ENCODE peak calls at places on chromosomes 16 and 17, in seven cellular contexts. N is astrocyte of the spinal cord, S is cardiac muscle cell, D is body of pancreas, K is heart left ventricle, E is Peyer's patch, J is foreskin fibroblast. T is an unnamed sample.
A peak's percentile ranks its signal among the peaks of the same experiment; 100 is the strongest.

GRCh38 chr17:2995362-2995761 is 68.0 kb downstream of the OR1D5 start:
- DNase-seq in N (no peak), S (no peak), D (no peak), K (no peak), E (peak; percentile 21), J (no peak), T (no peak)

GRCh38 chr17:59165933-59166342 is 10.4 kb downstream of the PRR11 start:
- DNase-seq in N (peak; percentile 71), S (peak; percentile 78), D (peak; percentile 5), K (no peak), E (no peak), J (peak; percentile 42), T (peak; percentile 83)

GRCh38 chr17:58165981-58166380 is 801 bp upstream of the OR4D2 start:
- DNase-seq in N (no peak), S (no peak), D (no peak), K (no peak), E (no peak), J (no peak), T (peak; percentile 4)

GRCh38 chr17:75683467-75684041 is 16.4 kb downstream of the SAP30BP start:
- DNase-seq in N (peak; percentile 69), S (no peak), D (no peak), K (no peak), E (no peak), J (peak; percentile 66), T (peak; percentile 62)

GRCh38 chr17:63138713-63139112 is 172.7 kb downstream of the TANC2 start:
- DNase-seq in N (peak; percentile 16), S (no peak), D (no peak), K (no peak), E (no peak), J (peak; percentile 20), T (peak; percentile 49)

GRCh38 chr17:64213995-64214507 is 49.0 kb downstream of the TEX2 start:
- DNase-seq in N (peak; percentile 25), S (no peak), D (no peak), K (peak; percentile 28), E (no peak), J (no peak), T (peak; percentile 54)

GRCh38 chr17:27217631-27218030 is 76.3 kb upstream of the WSB1 start:
- DNase-seq in N (no peak), S (no peak), D (no peak), K (no peak), E (no peak), J (no peak), T (no peak)

GRCh38 chr16:31875112-31875803 is 1.7 kb downstream of the ZNF267 start:
- DNase-seq in N (peak; percentile 29), S (no peak), D (no peak), K (no peak), E (no peak), J (no peak), T (no peak)

GRCh38 chr17:44203731-44204452 is 4.2 kb upstream of the ATXN7L3 start:
- DNase-seq in N (peak; percentile 58), S (peak; percentile 62), D (peak; percentile 49), K (no peak), E (no peak), J (no peak), T (peak; percentile 77)

GRCh38 chr16:35210681-35211433 is 1751.4 kb downstream of the TP53TG3F start:
- DNase-seq in N (no peak), S (no peak), D (no peak), K (no peak), E (no peak), J (no peak), T (no peak)

GRCh38 chr17:31508310-31509094 is 117.0 kb downstream of the RAB11FIP4 start:
- DNase-seq in N (no peak), S (peak; percentile 52), D (no peak), K (no peak), E (no peak), J (no peak), T (no peak)

GRCh38 chr17:72806011-72806410 is 286.5 kb downstream of the SLC39A11 start:
- DNase-seq in N (no peak), S (no peak), D (no peak), K (no peak), E (no peak), J (no peak), T (no peak)

GRCh38 chr17:9971991-9972390 is 66.9 kb upstream of the RCVRN start:
- DNase-seq in N (peak; percentile 42), S (peak; percentile 49), D (no peak), K (peak; percentile 88), E (no peak), J (no peak), T (peak; percentile 61)

GRCh38 chr17:41777157-41777578 is 9.3 kb downstream of the JUP start:
- DNase-seq in N (no peak), S (peak; percentile 25), D (peak; percentile 63), K (peak; percentile 90), E (peak; percentile 68), J (no peak), T (peak; percentile 72)

GRCh38 chr17:30323895-30324319 is 9.9 kb downstream of the TMIGD1 start:
- DNase-seq in N (peak; percentile 30), S (no peak), D (peak; percentile 57), K (no peak), E (no peak), J (peak; percentile 24), T (peak; percentile 70)

GRCh38 chr16:55759983-55760664 is 72.8 kb downstream of the CES1 start:
- DNase-seq in N (no peak), S (peak; percentile 23), D (no peak), K (peak; percentile 63), E (no peak), J (no peak), T (no peak)

GRCh38 chr16:89557230-89557935 is 3.1 kb upstream of the RPL13 start:
- DNase-seq in N (peak; percentile 77), S (peak; percentile 83), D (peak; percentile 81), K (peak; percentile 82), E (peak; percentile 92), J (peak; percentile 65), T (peak; percentile 88)

GRCh38 chr16:87725596-87726235 is 40.1 kb downstream of the KLHDC4 start:
- DNase-seq in N (peak; percentile 70), S (peak; percentile 92), D (no peak), K (no peak), E (no peak), J (peak; percentile 50), T (peak; percentile 91)

GRCh38 chr17:21352221-21352980 is 23.8 kb upstream of the KCNJ12 start:
- DNase-seq in N (no peak), S (no peak), D (no peak), K (peak; percentile 19), E (peak; percentile 19), J (no peak), T (no peak)

GRCh38 chr16:87006789-87007745 is 310.1 kb downstream of the C16orf95 start:
- DNase-seq in N (no peak), S (no peak), D (no peak), K (no peak), E (no peak), J (no peak), T (peak; percentile 40)

GRCh38 chr16:87924937-87925670 is 11.2 kb downstream of the CA5A start:
- DNase-seq in N (no peak), S (no peak), D (peak; percentile 91), K (no peak), E (no peak), J (no peak), T (no peak)

GRCh38 chr16:53678155-53678554 is 25.5 kb downstream of the RPGRIP1L start:
- DNase-seq in N (no peak), S (no peak), D (no peak), K (no peak), E (no peak), J (no peak), T (no peak)

GRCh38 chr16:59192551-59193199 is 458.6 kb upstream of the GOT2 start:
- DNase-seq in N (peak; percentile 21), S (peak; percentile 58), D (no peak), K (peak; percentile 26), E (no peak), J (no peak), T (peak; percentile 50)

GRCh38 chr17:81819648-81820171 is 13.4 kb downstream of the MCRIP1 start:
- DNase-seq in N (no peak), S (no peak), D (no peak), K (no peak), E (no peak), J (no peak), T (no peak)

GRCh38 chr16:85822145-85822544 is 22.6 kb downstream of the COX4I1 start:
- DNase-seq in N (no peak), S (no peak), D (no peak), K (no peak), E (peak; percentile 37), J (no peak), T (no peak)
- TF ChIP-seq CTCF in N (no peak), S (no peak), D (no peak), K (no peak), E (no peak), J (no peak), T (no peak)

GRCh38 chr16:84143784-84144199 is 1.2 kb downstream of the HSDL1 start:
- DNase-seq in N (no peak), S (peak; percentile 48), D (no peak), K (no peak), E (no peak), J (no peak), T (no peak)
- H3K4me3 ChIP-seq in N (peak overlapping the region; percentile 83), S (peak overlapping the region; percentile 96), D (no peak overlapping the region), K (peak overlapping the region; percentile 78), E (peak overlapping the region; percentile 99), J (peak overlapping the region; percentile 87), T (peak overlapping the region; percentile 89)

GRCh38 chr17:57109393-57110151 is 24.5 kb downstream of the AKAP1 start:
- DNase-seq in N (no peak), S (peak; percentile 40), D (no peak), K (peak; percentile 89), E (peak; percentile 67), J (no peak), T (peak; percentile 39)
- TF ChIP-seq CTCF in N (peak; percentile 17), S (peak; percentile 15), D (no peak), K (no peak), E (peak; percentile 26), J (no peak), T (peak; percentile 48)

GRCh38 chr17:50210249-50211225 is 9.1 kb upstream of the COL1A1 start:
- DNase-seq in N (peak; percentile 99), S (peak; percentile 63), D (peak; percentile 65), K (peak; percentile 81), E (peak; percentile 53), J (peak; percentile 97), T (peak; percentile 97)
- H3K4me3 ChIP-seq in N (peak overlapping the region; percentile 18), S (no peak overlapping the region), D (no peak overlapping the region), K (no peak overlapping the region), E (no peak overlapping the region), J (peak overlapping the region; percentile 26), T (peak overlapping the region; percentile 1)

GRCh38 chr17:60229189-60229802 is 79.5 kb downstream of the CA4 start:
- DNase-seq in N (peak; percentile 9), S (no peak), D (no peak), K (no peak), E (no peak), J (peak; percentile 28), T (peak; percentile 39)
- TF ChIP-seq CTCF in N (no peak), S (no peak), D (no peak), K (no peak), E (peak; percentile 41), J (no peak), T (peak; percentile 15)

GRCh38 chr16:75621170-75621477 is 2.0 kb downstream of the ADAT1 start:
- DNase-seq in N (peak; percentile 65), S (peak; percentile 48), D (no peak), K (no peak), E (no peak), J (peak; percentile 26), T (peak; percentile 71)
- H3K4me3 ChIP-seq in N (no peak overlapping the region), S (no peak overlapping the region), D (no peak overlapping the region), K (no peak overlapping the region), E (no peak overlapping the region), J (no peak overlapping the region), T (no peak overlapping the region)